ENCODE peak calls at places on chromosomes 1 and 21, in seven cellular contexts. W is adrenal gland, R is cardiac fibroblast, H is choroid plexus epithelial cell, O is Caco-2, D is tibial artery, L is dorsolateral prefrontal cortex. C is an unnamed sample.

GRCh38 chr1:245683377-245683716 is 528.6 kb downstream of the KIF26B start:
- DNase-seq in H (no peak), D (no peak), R (no peak), L (no peak), W (no peak), O (no peak), C (no peak)

GRCh38 chr1:111990878-111991760 is 1.7 kb upstream of the KCND3 start:
- DNase-seq in L (peak; percentile 69), D (peak; percentile 86), H (peak; percentile 8), W (peak; percentile 64), R (peak; percentile 60), O (peak; percentile 55), C (peak; percentile 76)

GRCh38 chr1:212254853-212255363 is 30.3 kb upstream of the PPP2R5A start:
- DNase-seq in D (no peak), O (peak; percentile 52), H (no peak), R (peak; percentile 27), W (no peak), L (no peak), C (no peak)

GRCh38 chr1:203186446-203187305 is at the start of gene CHI3L1:
- DNase-seq in D (peak; percentile 46), O (peak; percentile 41), R (peak; percentile 87), W (no peak), H (no peak), L (no peak), C (no peak)

GRCh38 chr21:28729887-28730286 is 262.8 kb downstream of the LTN1 start:
- DNase-seq in R (no peak), D (no peak), L (no peak), H (no peak), O (peak; percentile 10), W (no peak), C (no peak)

GRCh38 chr1:200981278-200981677 is 42.2 kb downstream of the KIF21B start:
- DNase-seq in H (no peak), L (no peak), O (no peak), D (no peak), W (no peak), R (no peak), C (no peak)

GRCh38 chr1:64983110-64983509 is 16.8 kb upstream of the JAK1 start:
- DNase-seq in H (peak; percentile 90), D (no peak), O (peak; percentile 78), W (peak; percentile 66), L (no peak), R (peak; percentile 76), C (no peak)

GRCh38 chr21:41371698-41372030 is 9.8 kb downstream of the MX2 start:
- DNase-seq in H (no peak), R (no peak), O (no peak), D (no peak), W (no peak), L (no peak), C (peak; percentile 28)

GRCh38 chr1:83978056-83978455 is 20.9 kb downstream of the TTLL7 start:
- DNase-seq in W (no peak), R (no peak), O (no peak), D (no peak), H (no peak), L (no peak), C (no peak)

GRCh38 chr1:169694304-169694703 is 17.1 kb downstream of the SELL start:
- DNase-seq in H (no peak), L (no peak), O (no peak), D (no peak), R (no peak), W (no peak), C (no peak)

GRCh38 chr1:87045757-87046422 is 131.5 kb downstream of the HS2ST1 start:
- DNase-seq in R (no peak), L (no peak), H (no peak), W (no peak), O (no peak), D (no peak), C (no peak)

GRCh38 chr1:160171352-160171751 is 19.0 kb upstream of the CASQ1 start:
- DNase-seq in L (no peak), D (peak; percentile 24), W (no peak), O (no peak), H (peak; percentile 52), R (no peak), C (no peak)

GRCh38 chr21:38170705-38171682 is 85.8 kb upstream of the KCNJ15 start:
- DNase-seq in D (no peak), O (no peak), H (peak; percentile 26), R (peak; percentile 14), W (no peak), L (no peak), C (no peak)

GRCh38 chr1:55741516-55741915 is 526.4 kb upstream of the USP24 start:
- DNase-seq in H (peak; percentile 70), D (no peak), O (no peak), W (no peak), L (no peak), R (peak; percentile 94), C (no peak)

DNA sequence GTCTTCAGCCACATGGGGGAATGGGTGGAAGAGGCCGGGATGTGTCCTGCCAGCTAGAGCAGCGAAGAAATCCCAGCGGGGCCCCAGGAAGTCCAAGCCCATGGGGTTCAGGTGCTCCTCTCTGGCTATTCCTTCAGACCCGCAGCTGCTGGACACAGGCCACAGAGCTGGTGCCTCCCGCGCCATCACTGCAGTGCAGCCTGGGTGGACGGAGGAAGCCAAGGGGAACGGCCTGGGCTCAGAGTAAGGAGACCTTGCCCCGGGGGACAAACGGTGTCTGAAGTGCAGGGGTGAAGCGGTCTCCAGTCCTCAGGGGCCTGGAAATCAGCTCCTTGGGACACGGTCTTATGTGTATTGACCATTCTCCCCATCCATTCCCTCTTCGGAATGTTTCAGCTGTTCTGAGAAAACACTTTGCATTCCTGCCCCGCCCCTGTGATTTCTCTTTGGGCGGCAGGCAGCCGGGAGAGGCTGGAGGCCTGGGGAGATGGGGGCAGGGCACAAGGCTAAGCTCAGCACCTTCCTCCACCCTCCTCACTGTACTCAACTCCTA is 18.4 kb downstream of the MTHFR start:
- DNase-seq in D (peak; percentile 87), O (peak; percentile 81), L (no peak), W (peak; percentile 74), H (peak; percentile 67), R (peak; percentile 82), C (peak; percentile 75)
- H3K4me3 ChIP-seq in D (peak overlapping the region; percentile 31), O (no peak overlapping the region), L (no peak overlapping the region), W (no peak overlapping the region), H (no peak overlapping the region), R (no peak overlapping the region), C (no peak overlapping the region)

GRCh38 chr1:156076609-156077429 is 5.4 kb downstream of the MEX3A start:
- DNase-seq in H (no peak), L (no peak), D (no peak), O (no peak), W (no peak), R (no peak), C (peak; percentile 65)
- H3K4me3 ChIP-seq in H (no peak overlapping the region), L (no peak overlapping the region), D (peak overlapping the region; percentile 35), O (no peak overlapping the region), W (no peak overlapping the region), R (peak overlapping the region; percentile 14), C (peak overlapping the region; percentile 61)

GRCh38 chr1:116665001-116665400 is 2.5 kb downstream of the IGSF3 start:
- DNase-seq in H (no peak), L (no peak), D (no peak), O (no peak), W (no peak), R (no peak), C (no peak)
- H3K4me3 ChIP-seq in H (no peak overlapping the region), L (peak overlapping the region; percentile 67), D (no peak overlapping the region), O (no peak overlapping the region), W (no peak overlapping the region), R (no peak overlapping the region), C (no peak overlapping the region)

GRCh38 chr1:172399369-172400072 is 21.0 kb upstream of the C1orf105 start:
- DNase-seq in H (peak; percentile 94), O (peak; percentile 45), W (peak; percentile 68), R (peak; percentile 97), L (no peak), D (peak; percentile 76), C (peak; percentile 63)
- H3K4me3 ChIP-seq in H (no peak overlapping the region), O (no peak overlapping the region), W (no peak overlapping the region), R (no peak overlapping the region), L (peak overlapping the region; percentile 29), D (peak overlapping the region; percentile 26), C (no peak overlapping the region)

GRCh38 chr1:226064168-226064815 is 1.8 kb downstream of the H3-3A start:
- DNase-seq in W (no peak), O (peak; percentile 39), R (peak; percentile 21), D (no peak), H (peak; percentile 18), L (no peak), C (no peak)

GRCh38 chr1:226063362-226064167 is 1.0 kb downstream of the H3-3A start:
- DNase-seq in O (peak; percentile 48), H (peak; percentile 47), R (peak; percentile 46), W (peak; percentile 61), L (no peak), D (peak; percentile 78), C (peak; percentile 71)

GRCh38 chr1:226064816-226065248 is 2.3 kb downstream of the H3-3A start:
- DNase-seq in R (peak; percentile 81), O (peak; percentile 45), W (peak; percentile 54), L (no peak), D (no peak), H (peak; percentile 82), C (no peak)

GRCh38 chr1:226069818-226070489 is 7.4 kb downstream of the H3-3A start:
- DNase-seq in O (no peak), D (no peak), L (no peak), W (no peak), R (no peak), H (no peak), C (no peak)

GRCh38 chr1:226066415-226067077 is 4.0 kb downstream of the H3-3A start:
- DNase-seq in W (no peak), H (peak; percentile 63), R (peak; percentile 27), D (no peak), L (no peak), O (no peak), C (no peak)
- H3K4me3 ChIP-seq in W (no peak overlapping the region), H (no peak overlapping the region), R (no peak overlapping the region), D (no peak overlapping the region), L (no peak overlapping the region), O (no peak overlapping the region), C (no peak overlapping the region)

DNA sequence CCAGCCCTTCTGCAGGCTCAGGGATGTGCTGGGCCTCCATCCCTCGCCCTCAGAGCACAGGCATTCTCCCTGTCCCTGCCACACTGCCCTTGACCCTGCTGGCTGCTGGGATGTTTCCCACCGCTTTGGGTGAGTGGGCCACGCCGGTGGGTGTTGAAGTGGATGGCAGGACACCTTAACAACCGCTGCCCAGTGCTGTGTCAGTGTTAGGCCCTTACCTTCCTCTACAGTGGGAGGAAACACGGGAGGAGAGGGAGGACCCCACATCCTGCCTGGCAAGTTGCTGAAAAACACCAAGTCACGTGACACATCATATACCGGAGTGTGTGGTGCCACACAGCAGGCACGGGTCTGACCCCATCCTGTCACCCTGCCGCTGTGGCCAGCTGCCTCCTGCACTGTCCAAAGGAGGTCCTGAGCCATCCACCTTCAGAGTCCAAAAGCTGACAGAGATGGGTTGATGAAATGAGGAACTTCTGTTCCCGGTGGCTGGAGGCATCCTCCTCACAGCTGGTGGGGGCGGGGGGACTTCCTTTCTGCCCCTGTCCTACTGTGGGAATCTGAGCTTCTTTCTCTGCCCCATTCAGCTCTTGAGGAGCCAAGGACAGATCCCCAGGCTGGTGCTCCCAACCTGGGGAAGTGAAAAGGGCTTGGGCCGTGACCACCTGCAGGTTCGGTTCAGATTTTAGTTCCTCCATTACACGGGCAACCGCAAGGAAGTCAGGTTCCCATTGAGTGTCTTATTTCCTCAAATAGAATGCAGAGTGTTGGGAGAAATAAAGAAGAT is 3.2 kb upstream of the THEMIS2 start:
- DNase-seq in L (no peak), H (no peak), W (no peak), O (no peak), R (no peak), D (no peak), C (no peak)
- H3K4me3 ChIP-seq in L (no peak overlapping the region), H (no peak overlapping the region), W (no peak overlapping the region), O (no peak overlapping the region), R (no peak overlapping the region), D (no peak overlapping the region), C (no peak overlapping the region)

GRCh38 chr1:38803647-38804046 is 55.9 kb downstream of the RRAGC start:
- DNase-seq in H (peak; percentile 10), D (no peak), L (no peak), W (no peak), R (no peak), O (no peak), C (no peak)
- H3K4me3 ChIP-seq in H (no peak overlapping the region), D (no peak overlapping the region), L (peak overlapping the region; percentile 40), W (no peak overlapping the region), R (no peak overlapping the region), O (no peak overlapping the region), C (no peak overlapping the region)